ENCODE peak calls at places on chromosomes 11 and 22, in six cellular contexts. V, Q, E, H, M and P are unnamed samples. For H3K4me1, the result is how much of the 10 kb centered on the place peaks cover.

GRCh38 chr11:3378426-3379423 is at the start of gene ZNF195:
- DNase-seq in V (peak), Q (peak), E (peak), H (peak), M (peak), P (peak)

GRCh38 chr11:134536677-134537076 is 124.6 kb upstream of the B3GAT1 start:
- DNase-seq in V (no peak), Q (no peak), E (peak), H (no peak), M (no peak), P (no peak)

GRCh38 chr11:9260182-9261146 is 4.7 kb downstream of the DENND5A start:
- DNase-seq in V (no peak), Q (no peak), E (no peak), H (peak), M (no peak), P (no peak)

GRCh38 chr22:41512421-41513194 is 31.7 kb downstream of the POLR3H start:
- DNase-seq in V (no peak), Q (peak), E (no peak), H (no peak), M (peak), P (no peak)

GRCh38 chr22:23437779-23438178 is 142.3 kb downstream of the IGLL1 start:
- DNase-seq in V (no peak), Q (no peak), E (no peak), H (no peak), M (no peak), P (no peak)

GRCh38 chr11:95863486-95864140 is 60.3 kb downstream of the MTMR2 start:
- DNase-seq in V (no peak), Q (no peak), E (no peak), H (no peak), M (peak), P (no peak)

GRCh38 chr11:10450451-10451398 is 4.3 kb upstream of the AMPD3 start:
- DNase-seq in V (peak), Q (peak), E (peak), H (no peak), M (peak), P (peak)

GRCh38 chr11:665707-666281 is 28.7 kb downstream of the DRD4 start:
- DNase-seq in V (peak), Q (peak), E (no peak), H (no peak), M (peak), P (no peak)

GRCh38 chr11:81700061-81700460 is 1033.6 kb downstream of the FAM181B start:
- DNase-seq in V (no peak), Q (no peak), E (no peak), H (no peak), M (peak), P (no peak)

GRCh38 chr22:21942407-21942895 is 10.2 kb downstream of the PPM1F start:
- DNase-seq in V (peak), Q (peak), E (peak), H (no peak), M (peak), P (no peak)

GRCh38 chr22:43270314-43270908 is 72.8 kb downstream of the SCUBE1 start:
- DNase-seq in V (no peak), Q (no peak), E (no peak), H (no peak), M (peak), P (peak)

GRCh38 chr11:87819141-87819540 is 356.1 kb downstream of the RAB38 start:
- DNase-seq in V (no peak), Q (no peak), E (no peak), H (no peak), M (peak), P (no peak)

GRCh38 chr11:45535033-45535432 is 130.4 kb downstream of the CHST1 start:
- DNase-seq in V (no peak), Q (no peak), E (no peak), H (no peak), M (no peak), P (no peak)

GRCh38 chr22:30823015-30823370 is 128.3 kb downstream of the OSBP2 start:
- DNase-seq in V (no peak), Q (no peak), E (no peak), H (no peak), M (peak), P (peak)

GRCh38 chr22:28750471-28750881 is 8.6 kb downstream of the HSCB start:
- DNase-seq in V (no peak), Q (no peak), E (no peak), H (no peak), M (peak), P (no peak)

GRCh38 chr11:17978553-17979287 is 34.1 kb downstream of the SERGEF start:
- DNase-seq in V (no peak), Q (peak), E (peak), H (peak), M (peak), P (peak)

GRCh38 chr22:49473286-49473685 is 354.4 kb downstream of the BRD1 start:
- DNase-seq in V (no peak), Q (no peak), E (no peak), H (no peak), M (no peak), P (no peak)

GRCh38 chr11:45371251-45371749 is 85.2 kb upstream of the SYT13 start:
- DNase-seq in V (no peak), Q (peak), E (peak), H (peak), M (peak), P (peak)

GRCh38 chr11:100991541-100991940 is 138.1 kb downstream of the PGR start:
- DNase-seq in V (no peak), Q (no peak), E (no peak), H (no peak), M (peak), P (no peak)

GRCh38 chr11:2302844-2303626 is 1.2 kb downstream of the TSPAN32 start:
- DNase-seq in V (peak), Q (no peak), E (peak), H (no peak), M (no peak), P (no peak)

GRCh38 chr11:121337078-121337477 is 44.5 kb downstream of the SC5D start:
- DNase-seq in V (no peak), Q (no peak), E (no peak), H (no peak), M (no peak), P (no peak)

GRCh38 chr11:13594045-13594444 is 74.4 kb upstream of the FAR1 start:
- DNase-seq in V (no peak), Q (no peak), E (no peak), H (no peak), M (no peak), P (no peak)

DNA sequence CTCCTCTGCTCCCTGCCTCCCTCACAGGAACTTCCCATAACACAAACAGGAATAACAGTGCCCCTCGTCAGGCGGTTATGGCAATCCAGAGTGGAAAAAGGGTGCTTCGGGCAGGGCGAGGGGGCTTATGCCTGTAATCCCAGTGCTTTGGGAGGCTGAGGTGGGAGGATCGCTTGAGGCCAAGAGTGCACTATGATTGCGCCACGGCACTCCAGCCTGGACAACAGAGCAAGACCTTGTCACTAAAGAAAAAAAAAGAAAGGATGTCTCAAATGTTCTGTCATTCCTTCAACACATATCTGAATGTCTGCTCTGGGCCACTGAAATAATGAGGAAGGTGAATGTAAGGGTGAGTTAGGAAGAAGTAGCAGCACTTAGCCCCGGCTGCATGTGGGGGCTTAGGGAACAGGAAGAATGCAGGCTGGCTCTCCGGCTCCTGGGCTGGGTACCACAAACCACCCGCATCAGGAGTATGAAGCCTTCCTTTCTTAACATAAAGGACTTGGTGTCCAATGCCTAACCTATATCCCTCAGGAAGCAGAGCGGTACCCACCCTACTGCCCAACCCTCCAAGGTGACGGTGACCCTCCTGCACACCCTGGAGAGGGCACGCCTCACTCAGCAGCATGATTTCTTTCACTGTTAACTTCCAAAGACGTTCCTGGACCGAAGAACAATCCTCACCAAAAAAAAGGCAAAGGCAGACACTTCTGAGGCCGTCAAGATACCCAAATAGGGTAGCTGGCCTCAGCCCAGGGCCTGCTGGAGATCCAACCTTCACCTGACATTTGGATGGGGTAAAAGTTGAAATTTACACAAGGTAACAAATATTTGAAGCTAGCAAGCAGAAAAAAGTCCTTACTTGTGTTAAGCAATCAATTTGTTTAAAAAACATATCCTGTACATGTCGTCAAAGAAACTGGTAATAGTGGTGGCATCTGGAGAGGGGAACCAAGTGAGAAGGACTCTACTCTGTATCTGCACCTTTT is 3.8 kb downstream of the CPT1A start:
- DNase-seq in V (no peak), Q (no peak), E (no peak), H (no peak), M (no peak), P (no peak)
- H3K4me1 ChIP-seq in V (under half), Q (half or more), E (half or more), H (under half), M (under half), P (under half)

GRCh38 chr11:61827573-61828378 is at the start of gene FADS2:
- DNase-seq in V (peak), Q (peak), E (peak), H (no peak), M (peak), P (peak)

GRCh38 chr11:61830318-61831105 is 2.4 kb downstream of the FADS2 start:
- DNase-seq in V (no peak), Q (no peak), E (no peak), H (no peak), M (peak), P (no peak)

GRCh38 chr11:61829806-61830205 is 1.7 kb downstream of the FADS2 start:
- DNase-seq in V (no peak), Q (no peak), E (no peak), H (no peak), M (no peak), P (no peak)

GRCh38 chr11:61828379-61828628 is 204 bp downstream of the FADS2 start:
- DNase-seq in V (no peak), Q (peak), E (no peak), H (no peak), M (no peak), P (no peak)

GRCh38 chr11:61828629-61829407 is 718 bp downstream of the FADS2 start:
- DNase-seq in V (no peak), Q (peak), E (peak), H (no peak), M (peak), P (peak)
- H3K4me1 ChIP-seq in V (under half), Q (under half), E (under half), H (under half), M (under half), P (under half)

DNA sequence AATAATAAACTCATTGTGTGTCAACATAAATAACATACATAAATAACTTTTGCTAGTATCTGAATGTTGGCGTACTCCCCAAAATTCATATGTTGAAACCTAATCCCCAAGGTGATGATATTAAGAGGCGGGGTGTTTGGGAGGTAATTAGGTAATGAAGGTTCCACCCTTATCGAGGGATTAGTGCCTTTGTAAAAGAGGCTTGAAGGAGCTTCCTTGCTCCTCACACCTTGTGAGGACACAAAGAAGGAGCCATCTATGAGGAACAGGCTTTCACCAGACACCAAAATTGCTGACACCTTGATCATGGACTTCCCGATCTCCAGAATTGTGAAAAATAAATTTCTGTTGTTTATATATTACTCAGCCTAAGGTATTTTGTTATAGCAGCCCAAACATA is 33.9 kb upstream of the CXCR5 start:
- DNase-seq in V (no peak), Q (no peak), E (no peak), H (no peak), M (no peak), P (no peak)
- H3K4me1 ChIP-seq in V (under half), Q (under half), E (under half), H (under half), M (under half), P (under half)

GRCh38 chr11:62144641-62145255 is 20.9 kb downstream of the INCENP start:
- DNase-seq in V (no peak), Q (no peak), E (no peak), H (no peak), M (no peak), P (no peak)

GRCh38 chr11:62147545-62147944 is 23.7 kb downstream of the INCENP start:
- DNase-seq in V (no peak), Q (no peak), E (no peak), H (no peak), M (no peak), P (no peak)

GRCh38 chr11:62143727-62144126 is 19.9 kb downstream of the INCENP start:
- DNase-seq in V (peak), Q (no peak), E (no peak), H (no peak), M (no peak), P (no peak)

GRCh38 chr11:62146476-62147200 is 22.8 kb downstream of the INCENP start:
- DNase-seq in V (no peak), Q (no peak), E (no peak), H (no peak), M (no peak), P (peak)

GRCh38 chr11:62145261-62145871 is 21.6 kb downstream of the INCENP start:
- DNase-seq in V (no peak), Q (no peak), E (no peak), H (no peak), M (no peak), P (no peak)
- H3K4me1 ChIP-seq in V (under half), Q (under half), E (under half), H (under half), M (under half), P (under half)

GRCh38 chr11:116990061-116990473 is 108.2 kb downstream of the SIK3 start:
- DNase-seq in V (no peak), Q (no peak), E (peak), H (no peak), M (peak), P (peak)

GRCh38 chr11:116993599-116993998 is 104.6 kb downstream of the SIK3 start:
- DNase-seq in V (no peak), Q (no peak), E (peak), H (peak), M (peak), P (no peak)

GRCh38 chr11:116990811-116991210 is 107.4 kb downstream of the SIK3 start:
- DNase-seq in V (no peak), Q (no peak), E (no peak), H (no peak), M (no peak), P (no peak)

GRCh38 chr11:116989184-116989583 is 109.0 kb downstream of the SIK3 start:
- DNase-seq in V (no peak), Q (no peak), E (no peak), H (no peak), M (no peak), P (no peak)

DNA sequence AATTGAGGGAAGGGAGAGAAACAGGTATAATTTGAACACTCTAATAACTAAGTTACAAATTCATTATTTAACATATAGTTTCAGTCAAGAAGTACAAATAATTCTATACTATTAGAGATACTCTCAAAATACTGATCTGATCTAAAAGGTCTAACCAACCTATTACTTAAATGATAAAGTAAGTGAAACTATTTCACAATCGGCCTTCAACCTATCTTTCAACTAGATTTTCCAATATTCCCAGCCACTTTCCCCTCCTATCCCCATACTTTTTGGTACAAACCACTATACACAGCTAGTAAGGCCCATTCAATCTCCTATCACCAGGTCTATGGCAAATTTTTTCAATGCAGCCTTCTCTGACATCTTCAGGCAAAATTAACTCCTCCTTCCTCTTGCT is 106.7 kb downstream of the SIK3 start:
- DNase-seq in V (no peak), Q (no peak), E (no peak), H (no peak), M (no peak), P (no peak)
- H3K4me1 ChIP-seq in V (under half), Q (half or more), E (under half), H (under half), M (under half), P (half or more)

GRCh38 chr11:130653838-130654601 is 205.6 kb downstream of the ADAMTS15 start:
- DNase-seq in V (peak), Q (peak), E (peak), H (no peak), M (peak), P (no peak)
- H3K4me1 ChIP-seq in V (under half), Q (under half), E (under half), H (under half), M (under half), P (under half)

DNA sequence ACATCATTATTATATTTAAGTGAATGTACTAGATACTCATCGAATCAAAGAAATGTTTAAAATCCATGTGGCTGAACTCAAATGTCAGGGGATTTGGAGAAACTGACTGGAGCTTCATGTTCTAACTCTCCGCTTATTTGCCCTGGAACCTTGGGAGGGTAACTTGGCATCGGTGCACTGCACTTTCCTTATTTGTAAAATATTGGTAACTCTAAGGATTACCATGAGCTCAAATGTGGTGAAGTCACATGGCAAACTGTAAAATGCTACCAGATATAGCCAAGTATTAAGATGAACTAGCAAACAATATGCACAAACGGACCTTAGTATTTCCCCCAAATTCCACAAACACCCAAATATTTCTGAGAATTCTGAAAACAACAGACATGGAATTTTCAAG is 75.6 kb downstream of the ETS1 start:
- DNase-seq in V (no peak), Q (no peak), E (no peak), H (no peak), M (no peak), P (no peak)
- H3K4me1 ChIP-seq in V (under half), Q (half or more), E (half or more), H (half or more), M (under half), P (under half)

GRCh38 chr22:37474447-37475090 is 11.6 kb downstream of the MFNG start:
- DNase-seq in V (no peak), Q (no peak), E (no peak), H (no peak), M (no peak), P (no peak)
- H3K4me1 ChIP-seq in V (under half), Q (under half), E (under half), H (half or more), M (under half), P (under half)

DNA sequence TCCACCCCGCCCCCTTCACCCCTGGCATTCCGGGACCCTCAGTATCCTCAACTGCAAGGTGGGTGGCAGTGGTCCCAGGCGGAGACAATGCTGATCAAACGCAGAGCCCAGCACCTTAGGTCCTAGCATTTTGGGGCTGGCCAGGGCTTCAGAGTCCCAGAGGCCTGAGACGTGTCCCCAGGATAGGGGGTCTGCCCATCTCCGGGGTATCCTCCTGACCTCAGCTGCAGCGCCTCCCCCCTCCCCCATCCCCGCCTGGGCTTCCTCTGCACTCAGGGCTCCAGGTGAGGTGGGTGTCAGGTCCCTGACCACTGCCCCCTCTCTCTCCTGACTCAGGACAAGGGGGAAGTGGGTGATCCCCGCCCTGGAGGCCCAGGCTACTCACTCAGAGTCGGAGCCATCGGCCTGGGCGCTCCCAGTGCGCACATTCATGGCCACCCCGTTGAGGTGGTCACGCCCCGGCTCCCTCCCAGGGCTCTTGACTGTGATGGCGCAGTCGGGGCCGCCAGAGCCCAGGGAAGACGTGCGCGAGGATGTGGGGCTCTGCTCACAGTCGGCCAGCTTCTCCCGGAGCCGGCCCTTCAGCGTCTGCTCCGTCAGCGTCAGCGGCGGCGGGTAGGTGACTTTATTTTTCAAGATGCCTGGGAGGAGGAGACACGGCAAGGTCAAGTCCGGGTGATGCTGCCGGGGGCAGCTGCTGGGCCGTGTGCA is 28.3 kb downstream of the TRMU start:
- DNase-seq in V (no peak), Q (no peak), E (no peak), H (no peak), M (no peak), P (no peak)
- H3K4me1 ChIP-seq in V (under half), Q (under half), E (under half), H (under half), M (under half), P (under half)